ENCODE peak calls at places on chromosome 21, in eight cellular contexts. One of them, this sample, is unnamed.

GRCh38 chr21:21101911-21102310 is 103.7 kb downstream of the NCAM2 start:
- DNase-seq in stimulated activated CD4-positive, alpha-beta T cell treated with anti-CD3 and anti-CD28 coated beads, TNF-alpha, amount 100 ng/mL, for 24 hours: no peak
- DNase-seq in activated effector memory CD4-positive, alpha-beta T cell treated with anti-CD3 and anti-CD28 coated beads, Interleukin-2, amount 50 U/mL, for 16 hours: no peak
- DNase-seq in tibial nerve: no peak
- DNase-seq in HT-29: peak
- DNase-seq in COLO829: peak
- DNase-seq in A172: peak
- DNase-seq in CD8-positive, alpha-beta memory T cell: no peak
- DNase-seq in this sample: peak

GRCh38 chr21:42308161-42308913 is 6.9 kb downstream of the TFF3 start:
- DNase-seq in stimulated activated CD4-positive, alpha-beta T cell treated with anti-CD3 and anti-CD28 coated beads, TNF-alpha, amount 100 ng/mL, for 24 hours: no peak
- DNase-seq in activated effector memory CD4-positive, alpha-beta T cell treated with anti-CD3 and anti-CD28 coated beads, Interleukin-2, amount 50 U/mL, for 16 hours: peak
- DNase-seq in tibial nerve: no peak
- DNase-seq in HT-29: no peak
- DNase-seq in COLO829: no peak
- DNase-seq in A172: no peak
- DNase-seq in CD8-positive, alpha-beta memory T cell: no peak
- DNase-seq in this sample: no peak

GRCh38 chr21:17798796-17799195 is 20.4 kb downstream of the C21orf91 start:
- DNase-seq in stimulated activated CD4-positive, alpha-beta T cell treated with anti-CD3 and anti-CD28 coated beads, TNF-alpha, amount 100 ng/mL, for 24 hours: no peak
- DNase-seq in activated effector memory CD4-positive, alpha-beta T cell treated with anti-CD3 and anti-CD28 coated beads, Interleukin-2, amount 50 U/mL, for 16 hours: no peak
- DNase-seq in tibial nerve: no peak
- DNase-seq in HT-29: no peak
- DNase-seq in COLO829: no peak
- DNase-seq in A172: no peak
- DNase-seq in CD8-positive, alpha-beta memory T cell: no peak
- DNase-seq in this sample: no peak

GRCh38 chr21:26686278-26686677 is 113.2 kb upstream of the CYYR1 start:
- DNase-seq in stimulated activated CD4-positive, alpha-beta T cell treated with anti-CD3 and anti-CD28 coated beads, TNF-alpha, amount 100 ng/mL, for 24 hours: no peak
- DNase-seq in activated effector memory CD4-positive, alpha-beta T cell treated with anti-CD3 and anti-CD28 coated beads, Interleukin-2, amount 50 U/mL, for 16 hours: no peak
- DNase-seq in tibial nerve: no peak
- DNase-seq in HT-29: peak
- DNase-seq in COLO829: peak
- DNase-seq in A172: peak
- DNase-seq in CD8-positive, alpha-beta memory T cell: no peak
- DNase-seq in this sample: peak

GRCh38 chr21:42461881-42462877 is 33.8 kb downstream of the RSPH1 start:
- DNase-seq in stimulated activated CD4-positive, alpha-beta T cell treated with anti-CD3 and anti-CD28 coated beads, TNF-alpha, amount 100 ng/mL, for 24 hours: no peak
- DNase-seq in activated effector memory CD4-positive, alpha-beta T cell treated with anti-CD3 and anti-CD28 coated beads, Interleukin-2, amount 50 U/mL, for 16 hours: peak
- DNase-seq in tibial nerve: no peak
- DNase-seq in HT-29: peak
- DNase-seq in COLO829: no peak
- DNase-seq in A172: no peak
- DNase-seq in CD8-positive, alpha-beta memory T cell: no peak
- DNase-seq in this sample: no peak

GRCh38 chr21:23638131-23638530 is 1969.2 kb downstream of the MRPL39 start:
- DNase-seq in stimulated activated CD4-positive, alpha-beta T cell treated with anti-CD3 and anti-CD28 coated beads, TNF-alpha, amount 100 ng/mL, for 24 hours: no peak
- DNase-seq in activated effector memory CD4-positive, alpha-beta T cell treated with anti-CD3 and anti-CD28 coated beads, Interleukin-2, amount 50 U/mL, for 16 hours: no peak
- DNase-seq in tibial nerve: no peak
- DNase-seq in HT-29: no peak
- DNase-seq in COLO829: no peak
- DNase-seq in A172: no peak
- DNase-seq in CD8-positive, alpha-beta memory T cell: no peak
- DNase-seq in this sample: no peak

GRCh38 chr21:41025057-41025390 is 142.9 kb upstream of the BACE2 start:
- DNase-seq in stimulated activated CD4-positive, alpha-beta T cell treated with anti-CD3 and anti-CD28 coated beads, TNF-alpha, amount 100 ng/mL, for 24 hours: no peak
- DNase-seq in activated effector memory CD4-positive, alpha-beta T cell treated with anti-CD3 and anti-CD28 coated beads, Interleukin-2, amount 50 U/mL, for 16 hours: no peak
- DNase-seq in tibial nerve: no peak
- DNase-seq in HT-29: no peak
- DNase-seq in COLO829: no peak
- DNase-seq in A172: no peak
- DNase-seq in CD8-positive, alpha-beta memory T cell: no peak
- DNase-seq in this sample: no peak

GRCh38 chr21:33057385-33057940 is 12.5 kb upstream of the OLIG1 start:
- DNase-seq in stimulated activated CD4-positive, alpha-beta T cell treated with anti-CD3 and anti-CD28 coated beads, TNF-alpha, amount 100 ng/mL, for 24 hours: no peak
- DNase-seq in activated effector memory CD4-positive, alpha-beta T cell treated with anti-CD3 and anti-CD28 coated beads, Interleukin-2, amount 50 U/mL, for 16 hours: no peak
- DNase-seq in tibial nerve: no peak
- DNase-seq in HT-29: no peak
- DNase-seq in COLO829: no peak
- DNase-seq in A172: no peak
- DNase-seq in CD8-positive, alpha-beta memory T cell: no peak
- DNase-seq in this sample: no peak

GRCh38 chr21:46150491-46151121 is 4.8 kb downstream of the FTCD start:
- DNase-seq in stimulated activated CD4-positive, alpha-beta T cell treated with anti-CD3 and anti-CD28 coated beads, TNF-alpha, amount 100 ng/mL, for 24 hours: no peak
- DNase-seq in activated effector memory CD4-positive, alpha-beta T cell treated with anti-CD3 and anti-CD28 coated beads, Interleukin-2, amount 50 U/mL, for 16 hours: peak
- DNase-seq in tibial nerve: no peak
- DNase-seq in HT-29: no peak
- DNase-seq in COLO829: no peak
- DNase-seq in A172: no peak
- DNase-seq in CD8-positive, alpha-beta memory T cell: no peak
- DNase-seq in this sample: no peak

GRCh38 chr21:45027241-45028196 is 46.9 kb upstream of the ADARB1 start:
- DNase-seq in stimulated activated CD4-positive, alpha-beta T cell treated with anti-CD3 and anti-CD28 coated beads, TNF-alpha, amount 100 ng/mL, for 24 hours: no peak
- DNase-seq in activated effector memory CD4-positive, alpha-beta T cell treated with anti-CD3 and anti-CD28 coated beads, Interleukin-2, amount 50 U/mL, for 16 hours: no peak
- DNase-seq in tibial nerve: no peak
- DNase-seq in HT-29: no peak
- DNase-seq in COLO829: no peak
- DNase-seq in A172: no peak
- DNase-seq in CD8-positive, alpha-beta memory T cell: no peak
- DNase-seq in this sample: no peak

GRCh38 chr21:33451634-33452071 is 28.1 kb downstream of the TMEM50B start:
- DNase-seq in stimulated activated CD4-positive, alpha-beta T cell treated with anti-CD3 and anti-CD28 coated beads, TNF-alpha, amount 100 ng/mL, for 24 hours: no peak
- DNase-seq in activated effector memory CD4-positive, alpha-beta T cell treated with anti-CD3 and anti-CD28 coated beads, Interleukin-2, amount 50 U/mL, for 16 hours: no peak
- DNase-seq in tibial nerve: no peak
- DNase-seq in HT-29: peak
- DNase-seq in COLO829: no peak
- DNase-seq in A172: peak
- DNase-seq in CD8-positive, alpha-beta memory T cell: no peak
- DNase-seq in this sample: no peak

GRCh38 chr21:37060296-37060695 is 12.6 kb downstream of the PIGP start:
- DNase-seq in stimulated activated CD4-positive, alpha-beta T cell treated with anti-CD3 and anti-CD28 coated beads, TNF-alpha, amount 100 ng/mL, for 24 hours: no peak
- DNase-seq in activated effector memory CD4-positive, alpha-beta T cell treated with anti-CD3 and anti-CD28 coated beads, Interleukin-2, amount 50 U/mL, for 16 hours: no peak
- DNase-seq in tibial nerve: peak
- DNase-seq in HT-29: peak
- DNase-seq in COLO829: peak
- DNase-seq in A172: peak
- DNase-seq in CD8-positive, alpha-beta memory T cell: no peak
- DNase-seq in this sample: peak

GRCh38 chr21:29196664-29197052 is 66.2 kb downstream of the MAP3K7CL start:
- DNase-seq in stimulated activated CD4-positive, alpha-beta T cell treated with anti-CD3 and anti-CD28 coated beads, TNF-alpha, amount 100 ng/mL, for 24 hours: no peak
- DNase-seq in activated effector memory CD4-positive, alpha-beta T cell treated with anti-CD3 and anti-CD28 coated beads, Interleukin-2, amount 50 U/mL, for 16 hours: no peak
- DNase-seq in tibial nerve: no peak
- DNase-seq in HT-29: no peak
- DNase-seq in COLO829: no peak
- DNase-seq in A172: peak
- DNase-seq in CD8-positive, alpha-beta memory T cell: no peak
- DNase-seq in this sample: no peak

GRCh38 chr21:29299906-29300546 is 1.3 kb downstream of the BACH1 start:
- DNase-seq in stimulated activated CD4-positive, alpha-beta T cell treated with anti-CD3 and anti-CD28 coated beads, TNF-alpha, amount 100 ng/mL, for 24 hours: peak
- DNase-seq in activated effector memory CD4-positive, alpha-beta T cell treated with anti-CD3 and anti-CD28 coated beads, Interleukin-2, amount 50 U/mL, for 16 hours: peak
- DNase-seq in tibial nerve: peak
- DNase-seq in HT-29: peak
- DNase-seq in COLO829: peak
- DNase-seq in A172: peak
- DNase-seq in CD8-positive, alpha-beta memory T cell: no peak
- DNase-seq in this sample: peak

GRCh38 chr21:30579351-30579750 is 10.8 kb downstream of the KRTAP22-2 start:
- DNase-seq in stimulated activated CD4-positive, alpha-beta T cell treated with anti-CD3 and anti-CD28 coated beads, TNF-alpha, amount 100 ng/mL, for 24 hours: no peak
- DNase-seq in activated effector memory CD4-positive, alpha-beta T cell treated with anti-CD3 and anti-CD28 coated beads, Interleukin-2, amount 50 U/mL, for 16 hours: no peak
- DNase-seq in tibial nerve: no peak
- DNase-seq in HT-29: no peak
- DNase-seq in COLO829: no peak
- DNase-seq in A172: no peak
- DNase-seq in CD8-positive, alpha-beta memory T cell: no peak
- DNase-seq in this sample: no peak

GRCh38 chr21:20016431-20017005 is 981.7 kb upstream of the NCAM2 start:
- DNase-seq in stimulated activated CD4-positive, alpha-beta T cell treated with anti-CD3 and anti-CD28 coated beads, TNF-alpha, amount 100 ng/mL, for 24 hours: no peak
- DNase-seq in activated effector memory CD4-positive, alpha-beta T cell treated with anti-CD3 and anti-CD28 coated beads, Interleukin-2, amount 50 U/mL, for 16 hours: no peak
- DNase-seq in tibial nerve: no peak
- DNase-seq in HT-29: no peak
- DNase-seq in COLO829: no peak
- DNase-seq in A172: no peak
- DNase-seq in CD8-positive, alpha-beta memory T cell: no peak
- DNase-seq in this sample: no peak

GRCh38 chr21:29091032-29091431 is 17.6 kb upstream of the CCT8 start:
- DNase-seq in stimulated activated CD4-positive, alpha-beta T cell treated with anti-CD3 and anti-CD28 coated beads, TNF-alpha, amount 100 ng/mL, for 24 hours: no peak
- DNase-seq in activated effector memory CD4-positive, alpha-beta T cell treated with anti-CD3 and anti-CD28 coated beads, Interleukin-2, amount 50 U/mL, for 16 hours: no peak
- DNase-seq in tibial nerve: no peak
- DNase-seq in HT-29: no peak
- DNase-seq in COLO829: peak
- DNase-seq in A172: peak
- DNase-seq in CD8-positive, alpha-beta memory T cell: no peak
- DNase-seq in this sample: no peak

GRCh38 chr21:45864436-45864835 is 117.1 kb upstream of the COL6A1 start:
- DNase-seq in stimulated activated CD4-positive, alpha-beta T cell treated with anti-CD3 and anti-CD28 coated beads, TNF-alpha, amount 100 ng/mL, for 24 hours: no peak
- DNase-seq in activated effector memory CD4-positive, alpha-beta T cell treated with anti-CD3 and anti-CD28 coated beads, Interleukin-2, amount 50 U/mL, for 16 hours: no peak
- DNase-seq in tibial nerve: no peak
- DNase-seq in HT-29: no peak
- DNase-seq in COLO829: no peak
- DNase-seq in A172: peak
- DNase-seq in CD8-positive, alpha-beta memory T cell: no peak
- DNase-seq in this sample: no peak

GRCh38 chr21:44880762-44881585 is 7.5 kb upstream of the PTTG1IP start:
- DNase-seq in stimulated activated CD4-positive, alpha-beta T cell treated with anti-CD3 and anti-CD28 coated beads, TNF-alpha, amount 100 ng/mL, for 24 hours: no peak
- DNase-seq in activated effector memory CD4-positive, alpha-beta T cell treated with anti-CD3 and anti-CD28 coated beads, Interleukin-2, amount 50 U/mL, for 16 hours: no peak
- DNase-seq in tibial nerve: peak
- DNase-seq in HT-29: no peak
- DNase-seq in COLO829: no peak
- DNase-seq in A172: peak
- DNase-seq in CD8-positive, alpha-beta memory T cell: no peak
- DNase-seq in this sample: no peak

GRCh38 chr21:28229811-28230210 is 762.9 kb downstream of the LTN1 start:
- DNase-seq in stimulated activated CD4-positive, alpha-beta T cell treated with anti-CD3 and anti-CD28 coated beads, TNF-alpha, amount 100 ng/mL, for 24 hours: no peak
- DNase-seq in activated effector memory CD4-positive, alpha-beta T cell treated with anti-CD3 and anti-CD28 coated beads, Interleukin-2, amount 50 U/mL, for 16 hours: no peak
- DNase-seq in tibial nerve: no peak
- DNase-seq in HT-29: no peak
- DNase-seq in COLO829: no peak
- DNase-seq in A172: peak
- DNase-seq in CD8-positive, alpha-beta memory T cell: no peak
- DNase-seq in this sample: no peak

GRCh38 chr21:43956019-43956666 is 56.0 kb upstream of the TRAPPC10 start:
- DNase-seq in stimulated activated CD4-positive, alpha-beta T cell treated with anti-CD3 and anti-CD28 coated beads, TNF-alpha, amount 100 ng/mL, for 24 hours: no peak
- DNase-seq in activated effector memory CD4-positive, alpha-beta T cell treated with anti-CD3 and anti-CD28 coated beads, Interleukin-2, amount 50 U/mL, for 16 hours: no peak
- DNase-seq in tibial nerve: no peak
- DNase-seq in HT-29: no peak
- DNase-seq in COLO829: no peak
- DNase-seq in A172: peak
- DNase-seq in CD8-positive, alpha-beta memory T cell: no peak
- DNase-seq in this sample: no peak

GRCh38 chr21:36122977-36123376 is 11.9 kb upstream of the CBR3 start:
- DNase-seq in stimulated activated CD4-positive, alpha-beta T cell treated with anti-CD3 and anti-CD28 coated beads, TNF-alpha, amount 100 ng/mL, for 24 hours: no peak
- DNase-seq in activated effector memory CD4-positive, alpha-beta T cell treated with anti-CD3 and anti-CD28 coated beads, Interleukin-2, amount 50 U/mL, for 16 hours: no peak
- DNase-seq in tibial nerve: no peak
- DNase-seq in HT-29: no peak
- DNase-seq in COLO829: no peak
- DNase-seq in A172: no peak
- DNase-seq in CD8-positive, alpha-beta memory T cell: no peak
- DNase-seq in this sample: no peak

GRCh38 chr21:41706678-41707077 is 60.2 kb downstream of the RIPK4 start:
- DNase-seq in stimulated activated CD4-positive, alpha-beta T cell treated with anti-CD3 and anti-CD28 coated beads, TNF-alpha, amount 100 ng/mL, for 24 hours: no peak
- DNase-seq in activated effector memory CD4-positive, alpha-beta T cell treated with anti-CD3 and anti-CD28 coated beads, Interleukin-2, amount 50 U/mL, for 16 hours: no peak
- DNase-seq in tibial nerve: no peak
- DNase-seq in HT-29: peak
- DNase-seq in COLO829: no peak
- DNase-seq in A172: peak
- DNase-seq in CD8-positive, alpha-beta memory T cell: no peak
- DNase-seq in this sample: peak

GRCh38 chr21:40166291-40166843 is 299.1 kb downstream of the PCP4 start:
- DNase-seq in stimulated activated CD4-positive, alpha-beta T cell treated with anti-CD3 and anti-CD28 coated beads, TNF-alpha, amount 100 ng/mL, for 24 hours: no peak
- DNase-seq in activated effector memory CD4-positive, alpha-beta T cell treated with anti-CD3 and anti-CD28 coated beads, Interleukin-2, amount 50 U/mL, for 16 hours: no peak
- DNase-seq in tibial nerve: no peak
- DNase-seq in HT-29: peak
- DNase-seq in COLO829: no peak
- DNase-seq in A172: no peak
- DNase-seq in CD8-positive, alpha-beta memory T cell: no peak
- DNase-seq in this sample: peak

GRCh38 chr21:32611471-32611997 is 643 bp downstream of the CFAP298 start:
- DNase-seq in stimulated activated CD4-positive, alpha-beta T cell treated with anti-CD3 and anti-CD28 coated beads, TNF-alpha, amount 100 ng/mL, for 24 hours: no peak
- DNase-seq in activated effector memory CD4-positive, alpha-beta T cell treated with anti-CD3 and anti-CD28 coated beads, Interleukin-2, amount 50 U/mL, for 16 hours: peak
- DNase-seq in tibial nerve: no peak
- DNase-seq in HT-29: peak
- DNase-seq in COLO829: peak
- DNase-seq in A172: peak
- DNase-seq in CD8-positive, alpha-beta memory T cell: peak
- DNase-seq in this sample: peak

GRCh38 chr21:34865922-34866271 is 183.2 kb downstream of the RUNX1 start:
- DNase-seq in stimulated activated CD4-positive, alpha-beta T cell treated with anti-CD3 and anti-CD28 coated beads, TNF-alpha, amount 100 ng/mL, for 24 hours: peak
- DNase-seq in activated effector memory CD4-positive, alpha-beta T cell treated with anti-CD3 and anti-CD28 coated beads, Interleukin-2, amount 50 U/mL, for 16 hours: peak
- DNase-seq in tibial nerve: no peak
- DNase-seq in HT-29: no peak
- DNase-seq in COLO829: no peak
- DNase-seq in A172: no peak
- DNase-seq in CD8-positive, alpha-beta memory T cell: no peak
- DNase-seq in this sample: no peak

GRCh38 chr21:28916150-28916893 is 76.4 kb downstream of the LTN1 start:
- DNase-seq in stimulated activated CD4-positive, alpha-beta T cell treated with anti-CD3 and anti-CD28 coated beads, TNF-alpha, amount 100 ng/mL, for 24 hours: no peak
- DNase-seq in activated effector memory CD4-positive, alpha-beta T cell treated with anti-CD3 and anti-CD28 coated beads, Interleukin-2, amount 50 U/mL, for 16 hours: no peak
- DNase-seq in tibial nerve: no peak
- DNase-seq in HT-29: no peak
- DNase-seq in COLO829: no peak
- DNase-seq in A172: no peak
- DNase-seq in CD8-positive, alpha-beta memory T cell: no peak
- DNase-seq in this sample: no peak

This sample was measured in HuH-7.